ENCODE peak calls at places on chromosome X, in seven cellular contexts. E is T follicular helper cell, Y is nucleus accumbens, I is WTC11, U is mesenteric fat pad, Z is cortex of kidney, J is cardiac muscle cell. F is an unnamed sample.

GRCh38 chrX:26032141-26032917 is 105.8 kb upstream of the MAGEB18 start:
- DNase-seq in E (no peak), Y (no peak), I (no peak), U (no peak), Z (no peak), J (no peak), F (no peak)

GRCh38 chrX:56232221-56233082 is at the start of gene KLF8:
- DNase-seq in E (peak), Y (peak), I (peak), U (no peak), Z (no peak), J (peak), F (peak)

GRCh38 chrX:63656871-63657580 is 128.0 kb downstream of the ARHGEF9 start:
- DNase-seq in E (no peak), Y (no peak), I (no peak), U (no peak), Z (no peak), J (no peak), F (no peak)

GRCh38 chrX:120251471-120252011 is 929 bp downstream of the ZBTB33 start:
- DNase-seq in E (no peak), Y (no peak), I (no peak), U (no peak), Z (no peak), J (peak), F (peak)

GRCh38 chrX:104697264-104697663 is 131.3 kb downstream of the IL1RAPL2 start:
- DNase-seq in E (no peak), Y (no peak), I (no peak), U (no peak), Z (no peak), J (no peak), F (no peak)

GRCh38 chrX:11135483-11136185 is 24.5 kb downstream of the HCCS start:
- DNase-seq in E (no peak), Y (no peak), I (no peak), U (no peak), Z (no peak), J (no peak), F (no peak)

GRCh38 chrX:8783100-8784098 is 17.8 kb downstream of the FAM9A start:
- DNase-seq in E (peak), Y (no peak), I (peak), U (no peak), Z (peak), J (no peak), F (no peak)

GRCh38 chrX:53494427-53494826 is 60.3 kb upstream of the HSD17B10 start:
- DNase-seq in E (no peak), Y (no peak), I (no peak), U (no peak), Z (no peak), J (no peak), F (peak)

GRCh38 chrX:143017272-143017671 is 8.5 kb upstream of the SPANXN4 start:
- DNase-seq in E (no peak), Y (no peak), I (no peak), U (no peak), Z (no peak), J (no peak), F (no peak)

GRCh38 chrX:27674491-27674890 is 84.3 kb downstream of the DCAF8L2 start:
- DNase-seq in E (no peak), Y (no peak), I (no peak), U (no peak), Z (no peak), J (no peak), F (no peak)

GRCh38 chrX:134886201-134886600 is 104.6 kb upstream of the SMIM10 start:
- DNase-seq in E (no peak), Y (no peak), I (no peak), U (no peak), Z (no peak), J (no peak), F (no peak)

GRCh38 chrX:17584248-17584681 is 153.0 kb upstream of the SCML1 start:
- DNase-seq in E (no peak), Y (no peak), I (no peak), U (no peak), Z (no peak), J (no peak), F (no peak)

GRCh38 chrX:150635952-150636351 is 57.2 kb upstream of the MTMR1 start:
- DNase-seq in E (no peak), Y (no peak), I (no peak), U (no peak), Z (no peak), J (no peak), F (no peak)

GRCh38 chrX:101759000-101759399 is 99.3 kb upstream of the ARMCX2 start:
- DNase-seq in E (peak), Y (peak), I (peak), U (no peak), Z (no peak), J (peak), F (peak)

GRCh38 chrX:3939967-3940610 is 226.6 kb upstream of the PRKX start:
- DNase-seq in E (no peak), Y (no peak), I (no peak), U (no peak), Z (no peak), J (peak), F (peak)

GRCh38 chrX:34915463-34916225 is 27.0 kb upstream of the FAM47B start:
- DNase-seq in E (no peak), Y (no peak), I (no peak), U (no peak), Z (no peak), J (peak), F (no peak)

GRCh38 chrX:24186483-24186882 is 37.0 kb downstream of the ZFX start:
- DNase-seq in E (no peak), Y (no peak), I (no peak), U (no peak), Z (no peak), J (no peak), F (no peak)

GRCh38 chrX:42615161-42615563 is 162.8 kb downstream of the PPP1R2C start:
- DNase-seq in E (no peak), Y (no peak), I (peak), U (no peak), Z (no peak), J (no peak), F (peak)

GRCh38 chrX:136849395-136849794 is 31.1 kb downstream of the RBMX start:
- DNase-seq in E (no peak), Y (no peak), I (no peak), U (no peak), Z (no peak), J (no peak), F (no peak)

GRCh38 chrX:107398115-107398514 is 51.3 kb upstream of the FRMPD3 start:
- DNase-seq in E (no peak), Y (no peak), I (no peak), U (no peak), Z (no peak), J (no peak), F (no peak)

GRCh38 chrX:9339603-9340569 is 125.0 kb upstream of the TBL1X start:
- DNase-seq in E (peak), Y (no peak), I (no peak), U (no peak), Z (no peak), J (no peak), F (no peak)

GRCh38 chrX:443676-444210 is 57.0 kb upstream of the PPP2R3B start:
- DNase-seq in E (no peak), Y (no peak), I (no peak), U (no peak), Z (no peak), J (no peak), F (no peak)

GRCh38 chrX:48890934-48891401 is 6.6 kb downstream of the TIMM17B start:
- DNase-seq in E (no peak), Y (peak), I (peak), U (no peak), Z (no peak), J (peak), F (peak)

GRCh38 chrX:69093960-69094935 is 71.0 kb downstream of the PJA1 start:
- DNase-seq in E (peak), Y (peak), I (peak), U (no peak), Z (no peak), J (peak), F (peak)

GRCh38 chrX:40146471-40147398 is 49.0 kb upstream of the BCOR start:
- DNase-seq in E (no peak), Y (no peak), I (peak), U (no peak), Z (no peak), J (peak), F (no peak)

GRCh38 chrX:66126671-66127070 is 37.4 kb upstream of the HEPH start:
- DNase-seq in E (no peak), Y (no peak), I (no peak), U (no peak), Z (no peak), J (no peak), F (peak)

GRCh38 chrX:18654873-18655836 is 16.8 kb downstream of the RS1 start:
- DNase-seq in E (no peak), Y (no peak), I (no peak), U (no peak), Z (no peak), J (no peak), F (peak)

GRCh38 chrX:108001218-108001814 is 19.1 kb upstream of the TEX13B start:
- DNase-seq in E (no peak), Y (no peak), I (no peak), U (no peak), Z (no peak), J (peak), F (peak)

GRCh38 chrX:21479695-21480280 is 105.6 kb downstream of the CNKSR2 start:
- DNase-seq in E (no peak), Y (no peak), I (no peak), U (no peak), Z (no peak), J (peak), F (peak)

GRCh38 chrX:39652336-39652735 is 445.4 kb downstream of the BCOR start:
- DNase-seq in E (peak), Y (peak), I (peak), U (no peak), Z (no peak), J (no peak), F (peak)

GRCh38 chrX:40579880-40580536 is 762 bp upstream of the ATP6AP2 start:
- DNase-seq in E (no peak), Y (no peak), I (no peak), U (no peak), Z (no peak), J (no peak), F (peak)

GRCh38 chrX:153521034-153521433 is 3.6 kb downstream of the ATP2B3 start:
- DNase-seq in E (no peak), Y (peak), I (no peak), U (no peak), Z (no peak), J (no peak), F (peak)

GRCh38 chrX:45233541-45233940 is 32.9 kb upstream of the DIPK2B start:
- DNase-seq in E (no peak), Y (no peak), I (no peak), U (no peak), Z (no peak), J (no peak), F (no peak)

GRCh38 chrX:1475881-1476280 is 23.2 kb upstream of the ASMTL start:
- DNase-seq in E (no peak), Y (no peak), I (no peak), U (peak), Z (no peak), J (no peak), F (no peak)

GRCh38 chrX:25561190-25561589 is 545.4 kb upstream of the ARX start:
- DNase-seq in E (no peak), Y (no peak), I (no peak), U (no peak), Z (no peak), J (no peak), F (no peak)

GRCh38 chrX:101080326-101080725 is 1.6 kb downstream of the TMEM35A start:
- DNase-seq in E (no peak), Y (no peak), I (no peak), U (no peak), Z (no peak), J (no peak), F (peak)

GRCh38 chrX:140701480-140701879 is 8.1 kb upstream of the LINC00632 start:
- DNase-seq in E (no peak), Y (no peak), I (no peak), U (no peak), Z (no peak), J (peak), F (peak)

F was measured in NCI-H82.